ENCODE peak calls at places on chromosomes 16 and 17, in seven cellular contexts. C, S, R, H, Z, N and T are unnamed samples. For H3K4me1, the result is how much of the 10 kb centered on the place peaks cover.

GRCh38 chr17:53406907-53407306 is 415.8 kb upstream of the KIF2B start:
- DNase-seq in C (no peak), S (no peak), R (no peak), H (no peak), Z (no peak), N (no peak), T (no peak)

GRCh38 chr17:76732734-76733617 is 4.2 kb downstream of the SRSF2 start:
- DNase-seq in C (no peak), S (no peak), R (no peak), H (no peak), Z (no peak), N (no peak), T (no peak)

GRCh38 chr16:89484923-89485679 is 5.3 kb downstream of the ANKRD11 start:
- DNase-seq in C (no peak), S (no peak), R (no peak), H (no peak), Z (no peak), N (no peak), T (no peak)

GRCh38 chr17:20092292-20092867 is 83.2 kb downstream of the SPECC1 start:
- DNase-seq in C (no peak), S (no peak), R (no peak), H (no peak), Z (peak), N (no peak), T (no peak)

GRCh38 chr16:63361032-63361624 is 1324.9 kb upstream of the CDH8 start:
- DNase-seq in C (no peak), S (peak), R (no peak), H (no peak), Z (no peak), N (no peak), T (no peak)

GRCh38 chr17:69690531-69690930 is 276.0 kb downstream of the MAP2K6 start:
- DNase-seq in C (no peak), S (no peak), R (no peak), H (no peak), Z (no peak), N (no peak), T (no peak)

GRCh38 chr17:74750039-74750326 is 1.6 kb downstream of the NHERF1 start:
- DNase-seq in C (no peak), S (no peak), R (no peak), H (no peak), Z (no peak), N (no peak), T (no peak)

GRCh38 chr16:85027349-85027967 is at the start of gene KIAA0513:
- DNase-seq in C (peak), S (peak), R (peak), H (peak), Z (no peak), N (peak), T (peak)

GRCh38 chr17:2710804-2711607 is 558 bp downstream of the CLUH start:
- DNase-seq in C (no peak), S (peak), R (no peak), H (no peak), Z (no peak), N (no peak), T (no peak)

GRCh38 chr17:34156401-34156740 is 98.7 kb upstream of the CCL2 start:
- DNase-seq in C (no peak), S (no peak), R (no peak), H (no peak), Z (no peak), N (no peak), T (no peak)

DNA sequence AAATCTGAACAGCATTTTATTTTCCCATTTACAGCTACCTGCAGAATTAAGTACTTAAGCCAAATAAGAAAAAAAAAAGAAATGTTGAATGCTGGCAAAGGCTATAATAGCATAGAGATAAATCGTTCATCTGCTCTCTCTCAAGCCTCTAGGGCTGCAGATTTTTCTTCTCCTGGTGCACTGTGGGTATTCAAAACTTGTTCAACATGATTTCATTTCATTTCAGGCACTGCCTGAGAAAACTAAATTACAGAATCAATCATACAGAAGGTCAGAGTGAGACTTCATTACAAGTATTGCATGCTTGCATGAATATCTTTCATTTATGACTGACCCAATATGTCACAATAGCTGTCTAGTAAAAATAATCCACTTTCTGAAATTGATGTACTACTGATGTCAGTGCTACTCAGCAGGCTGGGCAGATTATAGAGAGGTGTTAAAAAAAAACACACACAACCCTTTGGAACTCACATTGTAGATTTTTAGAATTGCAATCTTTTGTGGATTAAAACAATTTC is 86.2 kb downstream of the TOX3 start:
- DNase-seq in C (no peak), S (no peak), R (no peak), H (no peak), Z (no peak), N (no peak), T (no peak)
- H3K4me1 ChIP-seq in C (under half), S (under half), R (under half), H (under half), Z (under half), N (under half), T (under half)

DNA sequence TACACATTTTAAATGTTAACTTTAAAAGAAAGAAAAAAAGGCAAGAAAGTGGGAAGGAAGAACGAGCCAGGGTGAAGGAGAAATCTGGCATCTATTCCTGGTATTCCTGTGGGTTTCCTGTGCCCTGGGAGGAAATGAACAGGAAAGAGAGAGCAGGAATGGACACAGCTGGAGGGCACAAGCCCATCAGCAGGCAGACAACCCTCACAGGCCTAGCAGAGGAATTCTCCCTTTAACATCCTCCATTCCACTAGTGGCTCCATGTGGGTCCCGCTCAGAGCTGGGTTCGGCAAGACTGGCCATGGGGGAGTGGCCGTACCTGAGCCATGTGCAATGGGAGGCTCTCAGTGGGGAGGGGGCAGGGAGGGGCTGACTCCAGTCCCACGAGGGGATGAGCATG is 30.4 kb downstream of the TK2 start:
- DNase-seq in C (no peak), S (no peak), R (no peak), H (no peak), Z (no peak), N (no peak), T (no peak)
- H3K27ac ChIP-seq in C (peak), S (no peak), R (peak), H (no peak), Z (peak), N (peak), T (peak)

DNA sequence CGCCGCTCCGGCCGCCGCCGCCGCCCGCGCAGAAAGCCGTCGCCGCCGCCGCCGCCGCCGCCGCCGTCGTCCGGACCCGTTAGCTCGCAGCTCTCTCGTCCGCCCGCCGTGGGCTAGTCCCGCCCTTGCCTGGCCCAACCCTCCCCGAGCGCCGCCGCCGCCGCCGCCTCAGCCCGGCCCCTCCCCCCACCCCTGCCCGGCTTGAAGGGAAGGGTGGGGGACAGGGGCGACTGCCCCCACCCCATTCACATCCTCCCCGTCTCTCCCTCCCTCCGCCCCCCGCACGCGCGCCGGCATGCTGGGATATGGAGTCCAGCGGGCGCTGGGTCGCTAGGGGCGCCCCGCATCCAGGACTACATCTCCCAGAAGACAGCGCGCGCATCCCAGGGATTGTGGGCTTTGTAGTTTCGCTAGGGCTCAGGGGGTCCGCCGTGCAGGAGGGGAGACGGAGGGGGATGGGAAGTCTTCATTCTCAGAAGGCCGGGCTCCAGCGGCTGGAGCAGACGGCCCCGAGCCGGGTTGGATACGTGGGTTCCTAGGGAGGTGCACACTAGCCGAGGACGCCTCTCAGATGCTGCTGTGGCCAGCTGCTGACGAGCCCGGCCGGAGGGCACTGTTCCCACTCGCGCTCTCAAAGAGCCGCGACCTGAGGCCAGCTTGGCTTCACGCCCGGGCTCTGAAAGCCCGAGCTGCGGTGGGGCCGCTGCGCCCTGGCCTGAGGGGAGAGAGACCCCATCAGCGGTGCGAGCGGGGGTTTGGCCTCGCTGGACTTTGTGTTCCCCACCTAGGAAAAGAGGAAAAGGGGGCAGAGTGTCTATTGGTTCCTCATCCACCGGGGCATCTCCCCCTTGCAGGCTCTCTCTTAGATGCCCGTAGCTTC is at the start of gene ST3GAL2:
- DNase-seq in C (peak), S (peak), R (peak), H (peak), Z (peak), N (peak), T (peak)
- TF ChIP-seq CTCF in C (no peak), S (no peak), R (no peak), H (no peak), Z (no peak), N (peak), T (no peak)

GRCh38 chr17:64387545-64388171 is 3.0 kb downstream of the PECAM1 start:
- DNase-seq in C (no peak), S (no peak), R (no peak), H (peak), Z (no peak), N (no peak), T (no peak)
- H3K4me1 ChIP-seq in C (under half), S (under half), R (under half), H (under half), Z (under half), N (under half), T (under half)

GRCh38 chr16:83508295-83508694 is 299.5 kb upstream of the HSBP1 start:
- DNase-seq in C (peak), S (no peak), R (no peak), H (no peak), Z (no peak), N (no peak), T (no peak)

GRCh38 chr16:83510906-83511305 is 296.9 kb upstream of the HSBP1 start:
- DNase-seq in C (no peak), S (no peak), R (no peak), H (no peak), Z (no peak), N (no peak), T (no peak)

GRCh38 chr16:83515395-83515794 is 292.4 kb upstream of the HSBP1 start:
- DNase-seq in C (no peak), S (no peak), R (no peak), H (no peak), Z (no peak), N (no peak), T (no peak)

GRCh38 chr16:83517398-83517797 is 290.4 kb upstream of the HSBP1 start:
- DNase-seq in C (no peak), S (no peak), R (no peak), H (no peak), Z (no peak), N (no peak), T (no peak)

DNA sequence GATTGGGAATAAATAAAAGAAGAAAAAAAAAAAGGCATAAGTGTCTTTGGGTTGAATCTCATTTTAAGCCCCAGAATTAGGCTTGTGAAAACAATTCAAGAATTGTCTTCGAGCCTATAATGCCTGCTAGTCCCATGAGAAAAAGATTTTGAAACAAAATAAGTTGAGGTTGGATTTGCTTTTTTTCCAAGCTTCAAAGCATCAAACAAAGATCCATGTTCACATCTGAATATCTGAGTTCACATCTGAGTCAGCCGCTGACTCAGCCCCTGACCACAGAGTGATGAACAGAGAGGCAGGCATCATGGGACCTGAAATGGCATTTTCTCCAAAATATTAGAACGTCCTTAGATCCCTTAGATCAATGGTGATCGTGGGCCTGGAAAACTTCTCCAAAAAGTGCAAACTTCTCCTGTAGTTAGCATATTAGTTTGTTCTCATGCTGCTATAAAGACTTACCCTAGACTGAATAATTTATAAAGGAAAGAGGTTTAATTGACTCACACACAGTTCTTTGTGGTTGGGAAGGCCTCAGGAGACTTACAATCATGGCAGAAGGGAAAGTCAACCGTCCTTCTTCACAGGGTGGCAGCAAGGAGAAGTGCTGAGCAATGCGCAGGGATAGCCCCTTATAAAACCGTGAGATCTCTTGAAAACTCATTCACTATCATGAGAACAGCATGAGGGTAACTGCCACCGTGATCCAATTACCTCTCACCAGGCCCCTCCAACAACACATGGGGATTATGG is 294.6 kb upstream of the HSBP1 start:
- DNase-seq in C (no peak), S (no peak), R (no peak), H (no peak), Z (no peak), N (no peak), T (no peak)
- H3K27ac ChIP-seq in C (no peak), S (no peak), R (no peak), H (no peak), Z (no peak), N (no peak), T (no peak)